ENCODE peak calls at places on chromosomes 6 and 20, in five cellular contexts. R is breast epithelium, F is IMR-90, J is PC-3, V is mammary epithelial cell. O is an unnamed sample.

GRCh38 chr6:22081709-22082108 is 215.1 kb downstream of the PRL start:
- DNase-seq in V (no peak), F (no peak), R (no peak), J (no peak), O (no peak)

GRCh38 chr20:58112017-58112781 is 116.3 kb downstream of the ANKRD60 start:
- DNase-seq in F (peak), R (peak), V (peak), J (peak), O (peak)

GRCh38 chr6:109325400-109325801 is 56.9 kb downstream of the CD164 start:
- DNase-seq in F (no peak), R (no peak), J (no peak), V (no peak), O (no peak)

GRCh38 chr20:1803216-1804128 is 91.7 kb upstream of the SIRPA start:
- DNase-seq in R (no peak), F (peak), J (no peak), V (no peak), O (peak)

GRCh38 chr6:113493991-113494390 is 363.2 kb upstream of the MARCKS start:
- DNase-seq in V (peak), J (peak), R (no peak), F (no peak), O (no peak)

GRCh38 chr20:474581-474980 is 12.2 kb upstream of the TBC1D20 start:
- DNase-seq in F (peak), R (no peak), J (no peak), V (no peak), O (no peak)

GRCh38 chr6:6738922-6739717 is 150.6 kb downstream of the LY86 start:
- DNase-seq in F (no peak), R (no peak), V (no peak), J (no peak), O (no peak)

GRCh38 chr6:110814488-110815259 is 595 bp downstream of the CDK19 start:
- DNase-seq in F (peak), J (peak), V (peak), R (peak), O (peak)

GRCh38 chr6:170073846-170074245 is 217.0 kb downstream of the DLL1 start:
- DNase-seq in R (no peak), F (no peak), V (no peak), J (no peak), O (no peak)

GRCh38 chr20:56574531-56575142 is 41.6 kb downstream of the FAM209B start:
- DNase-seq in V (peak), F (no peak), J (peak), R (no peak), O (no peak)

GRCh38 chr6:98847767-98848538 is 13.6 kb downstream of the POU3F2 start:
- DNase-seq in J (no peak), F (no peak), V (no peak), R (no peak), O (no peak)

GRCh38 chr6:151179321-151179720 is 60.4 kb upstream of the AKAP12 start:
- DNase-seq in J (peak), F (peak), V (peak), R (no peak), O (peak)

GRCh38 chr6:162123797-162124196 is 603.8 kb downstream of the PRKN start:
- DNase-seq in J (no peak), F (no peak), R (no peak), V (no peak), O (no peak)

GRCh38 chr20:44967207-44967807 is 995 bp downstream of the STK4 start:
- DNase-seq in J (peak), V (peak), F (no peak), R (no peak), O (no peak)

GRCh38 chr20:47358052-47358671 is 1.7 kb upstream of the ZMYND8 start:
- DNase-seq in F (no peak), J (no peak), V (no peak), R (no peak), O (no peak)

GRCh38 chr20:44911264-44911921 is 1.5 kb downstream of the PABPC1L start:
- DNase-seq in J (peak), V (peak), R (no peak), F (peak), O (peak)

GRCh38 chr6:119032428-119032827 is 46.0 kb downstream of the FAM184A start:
- DNase-seq in J (no peak), F (no peak), R (no peak), V (no peak), O (no peak)

GRCh38 chr6:149147191-149147590 is 170.3 kb upstream of the TAB2 start:
- DNase-seq in F (no peak), R (no peak), J (no peak), V (no peak), O (no peak)

GRCh38 chr20:54134445-54135220 is 39.2 kb downstream of the CYP24A1 start:
- DNase-seq in R (no peak), J (peak), V (peak), F (peak), O (peak)

GRCh38 chr6:43698584-43699349 is 11.2 kb upstream of the MRPS18A start:
- DNase-seq in V (no peak), F (peak), J (no peak), R (no peak), O (peak)

GRCh38 chr6:36755435-36756348 is 58.1 kb downstream of the RAB44 start:
- DNase-seq in R (no peak), V (peak), F (peak), J (peak), O (peak)

GRCh38 chr6:20751293-20751946 is 217.2 kb downstream of the CDKAL1 start:
- DNase-seq in R (no peak), F (peak), V (no peak), J (no peak), O (no peak)

GRCh38 chr6:98716341-98716740 is 118.0 kb upstream of the POU3F2 start:
- DNase-seq in J (no peak), V (no peak), R (no peak), F (no peak), O (no peak)

GRCh38 chr6:53309897-53310291 is 38.9 kb downstream of the ELOVL5 start:
- DNase-seq in R (no peak), J (no peak), F (no peak), V (no peak), O (no peak)

GRCh38 chr6:53310751-53311585 is 37.8 kb downstream of the ELOVL5 start:
- DNase-seq in J (no peak), R (no peak), F (no peak), V (no peak), O (no peak)

GRCh38 chr6:53313784-53314382 is 34.9 kb downstream of the ELOVL5 start:
- DNase-seq in R (no peak), V (no peak), F (peak), J (no peak), O (peak)

GRCh38 chr6:53311586-53311935 is 37.2 kb downstream of the ELOVL5 start:
- DNase-seq in J (no peak), R (no peak), V (no peak), F (no peak), O (no peak)

DNA sequence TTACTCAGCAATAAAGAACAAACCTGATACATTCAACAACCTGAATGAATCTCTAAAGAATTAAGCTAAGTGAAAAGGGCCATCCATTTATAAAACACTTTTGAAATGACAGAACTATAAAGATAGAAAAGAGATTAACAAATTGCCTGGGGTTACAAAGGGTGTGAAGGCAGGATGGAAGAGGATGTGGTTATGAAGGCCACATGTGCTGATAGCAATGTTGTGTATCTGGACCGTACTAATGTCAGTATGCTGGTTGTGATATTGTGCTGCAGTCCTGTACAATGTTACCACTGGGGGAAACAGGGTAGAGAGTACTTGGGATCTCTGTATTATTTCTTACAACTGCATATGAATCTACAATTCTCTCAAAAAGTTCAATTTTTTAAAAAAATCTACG is 36.4 kb downstream of the ELOVL5 start:
- DNase-seq in V (no peak), F (no peak), R (no peak), J (no peak), O (no peak)
- H3K4me3 ChIP-seq in V (no peak), F (no peak), R (no peak), J (no peak), O (no peak)

GRCh38 chr6:73309784-73310502 is 44.1 kb downstream of the DPPA5 start:
- DNase-seq in R (no peak), V (peak), F (peak), J (peak), O (peak)
- TF ChIP-seq CTCF in R (no peak), V (peak), F (peak), J (peak), O (peak)

GRCh38 chr6:3804981-3805380 is 44.2 kb upstream of the FAM50B start:
- DNase-seq in V (no peak), J (peak), F (no peak), R (no peak), O (no peak)
- H3K27ac ChIP-seq in V (peak), J (peak), F (no peak), R (no peak), O (no peak)

DNA sequence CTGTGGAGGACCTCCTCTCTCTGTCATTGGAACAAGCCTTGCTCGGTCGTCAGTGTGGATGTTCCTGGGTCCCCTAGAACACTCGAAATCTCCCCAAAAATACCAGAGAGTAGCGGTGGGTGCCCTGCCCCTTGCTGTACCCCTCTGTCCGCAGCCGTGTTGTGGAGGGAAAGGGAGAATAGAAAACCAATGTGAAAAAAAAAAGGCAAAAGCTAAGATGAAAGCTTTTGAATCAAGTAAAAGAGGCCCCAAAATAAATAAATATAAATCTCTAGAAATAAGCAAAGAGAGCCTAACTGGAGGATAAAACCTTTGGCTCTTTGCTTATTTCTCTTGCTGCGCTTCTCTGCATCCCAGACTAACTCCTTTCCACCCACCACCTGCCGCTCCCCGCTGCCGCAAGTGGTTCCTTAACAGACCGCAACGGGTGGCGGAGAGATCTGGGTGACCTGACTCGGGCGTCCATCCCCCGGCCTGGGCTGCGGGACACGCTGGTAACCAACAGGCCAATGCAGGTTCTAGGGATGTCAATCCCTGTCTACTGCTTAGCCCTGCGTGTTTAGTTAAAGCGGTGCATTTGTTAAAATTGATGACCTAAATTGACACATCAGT is 110.0 kb downstream of the GPX5 start:
- DNase-seq in J (no peak), F (no peak), R (no peak), V (no peak), O (no peak)
- H3K4me3 ChIP-seq in J (peak), F (peak), R (no peak), V (peak), O (peak)

GRCh38 chr20:63496404-63497120 is 2.3 kb downstream of the EEF1A2 start:
- DNase-seq in F (no peak), V (no peak), J (no peak), R (no peak), O (no peak)
- TF ChIP-seq CTCF in F (no peak), V (no peak), J (no peak), R (peak), O (no peak)

GRCh38 chr6:4776967-4777925 is 1.0 kb downstream of the CDYL start:
- DNase-seq in V (peak), J (peak), R (no peak), F (peak), O (peak)
- H3K27ac ChIP-seq in V (peak), J (no peak), R (peak), F (peak), O (no peak)

GRCh38 chr6:42315991-42316378 is 98.3 kb upstream of the MRPS10 start:
- DNase-seq in J (peak), V (peak), R (no peak), F (peak), O (peak)

GRCh38 chr6:42315220-42315990 is 97.7 kb upstream of the MRPS10 start:
- DNase-seq in R (no peak), F (no peak), J (no peak), V (no peak), O (no peak)

GRCh38 chr6:42316390-42316970 is 98.8 kb upstream of the MRPS10 start:
- DNase-seq in J (peak), V (peak), F (peak), R (no peak), O (peak)

GRCh38 chr6:42318485-42318884 is 100.8 kb upstream of the MRPS10 start:
- DNase-seq in R (no peak), F (no peak), J (no peak), V (no peak), O (no peak)

DNA sequence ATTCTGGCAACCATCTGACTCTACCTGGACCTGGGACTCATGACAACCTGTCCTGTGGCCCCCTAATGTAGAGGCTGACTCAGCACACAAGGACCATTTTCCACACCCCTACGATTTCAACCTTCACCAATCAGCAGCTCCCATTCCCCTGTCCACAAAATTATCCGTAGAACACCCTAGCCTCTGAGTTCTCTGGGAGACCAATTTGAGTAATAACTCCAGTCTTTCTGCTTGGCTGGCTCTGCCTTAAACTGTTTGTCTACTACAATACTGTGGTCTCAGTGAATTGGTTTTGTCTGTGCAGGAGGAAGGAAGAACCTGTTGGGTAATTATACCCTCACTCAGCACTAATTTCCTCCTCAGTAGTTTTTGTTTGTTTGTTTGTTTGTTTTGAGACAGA is 99.3 kb upstream of the MRPS10 start:
- DNase-seq in V (no peak), R (no peak), J (peak), F (no peak), O (no peak)
- H3K4me3 ChIP-seq in V (no peak), R (no peak), J (no peak), F (no peak), O (no peak)

DNA sequence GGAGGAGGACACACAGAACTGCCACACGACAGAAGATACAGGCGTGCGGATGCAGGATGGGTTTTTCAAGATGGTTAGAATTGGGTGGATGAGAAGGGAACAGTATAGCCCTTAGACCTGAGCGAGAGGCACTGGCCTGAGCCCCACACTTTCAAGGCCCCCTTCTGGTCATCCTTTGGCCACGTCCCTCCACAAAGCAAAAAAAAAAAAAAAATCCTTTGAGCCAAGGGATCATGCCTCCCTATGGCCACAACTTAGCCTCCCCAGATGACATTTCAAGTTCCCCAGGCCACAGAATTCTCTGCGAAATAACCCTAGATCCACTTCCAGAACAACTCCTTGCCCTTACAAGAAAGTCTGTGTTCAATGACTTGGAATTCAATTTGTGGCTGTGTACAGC is 30.4 kb downstream of the ELOVL2 start:
- DNase-seq in V (no peak), J (no peak), F (no peak), R (no peak), O (no peak)
- TF ChIP-seq CTCF in V (no peak), J (no peak), F (no peak), R (no peak), O (peak)

DNA sequence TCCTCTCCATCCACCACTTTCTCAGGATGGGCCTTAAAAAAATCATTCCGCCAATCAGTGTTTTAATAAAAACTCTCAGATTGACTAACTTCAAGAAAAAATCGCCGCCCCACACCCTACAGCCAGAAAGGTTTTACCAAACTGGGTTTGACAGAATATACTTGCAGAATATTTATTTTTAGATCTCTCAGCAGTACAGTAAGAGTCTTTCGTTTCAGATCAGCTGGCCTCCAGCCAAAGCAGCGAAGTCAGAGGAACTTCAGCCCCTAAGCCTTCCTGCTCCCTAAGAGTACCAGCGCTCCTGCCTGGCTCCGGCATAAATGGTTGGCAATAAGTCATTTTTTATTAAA is 24.7 kb downstream of the TBC1D7 start:
- DNase-seq in R (peak), V (no peak), F (peak), J (no peak), O (peak)
- H3K27ac ChIP-seq in R (peak), V (no peak), F (peak), J (peak), O (peak)

GRCh38 chr6:32703347-32703746 is 36.9 kb upstream of the HLA-DQB1 start:
- DNase-seq in V (no peak), J (no peak), F (no peak), R (no peak), O (no peak)

GRCh38 chr6:32700391-32701040 is 34.1 kb upstream of the HLA-DQB1 start:
- DNase-seq in J (peak), R (peak), V (peak), F (peak), O (peak)
- H3K4me3 ChIP-seq in J (no peak), R (no peak), V (no peak), F (no peak), O (no peak)

O was measured in brain microvascular endothelial cell.